ENCODE peak calls at places on chromosomes 3 and 15, in seven cellular contexts. S is NCI-H1417; G is activated CD8-positive, alpha-beta memory T cell treated with anti-CD3 and anti-CD28 coated beads, Interleukin-2, amount 50 U/mL, for 48 hours; M is GM12891; B is T-helper 2 cell; O is bronchial epithelial cell; Q is T follicular helper cell. Z is an unnamed sample.

GRCh38 chr3:167110906-167111305 is 269.2 kb downstream of the ZBBX start:
- DNase-seq in S (no peak), G (no peak), M (no peak), B (no peak), O (peak; percentile 3), Q (no peak), Z (peak; percentile 98)

GRCh38 chr3:115876860-115877646 is 253.7 kb downstream of the GAP43 start:
- DNase-seq in S (no peak), G (no peak), M (no peak), B (no peak), O (no peak), Q (no peak), Z (no peak)

GRCh38 chr3:137105277-137105977 is 147.6 kb downstream of the IL20RB start:
- DNase-seq in S (peak; percentile 73), G (no peak), M (no peak), B (no peak), O (peak; percentile 55), Q (no peak), Z (peak; percentile 37)

GRCh38 chr15:25738171-25738792 is 124.8 kb downstream of the ATP10A start:
- DNase-seq in S (no peak), G (no peak), M (no peak), B (no peak), O (peak; percentile 0), Q (no peak), Z (no peak)

GRCh38 chr3:16658004-16658932 is 53.0 kb upstream of the DAZL start:
- DNase-seq in S (peak; percentile 41), G (no peak), M (no peak), B (no peak), O (no peak), Q (no peak), Z (peak; percentile 11)

GRCh38 chr3:94293793-94294195 is 230.9 kb downstream of the NSUN3 start:
- DNase-seq in S (no peak), G (no peak), M (no peak), B (no peak), O (peak; percentile 70), Q (no peak), Z (no peak)

GRCh38 chr15:74716647-74717046 is 8.7 kb downstream of the CYP1A1 start:
- DNase-seq in S (no peak), G (no peak), M (no peak), B (no peak), O (no peak), Q (no peak), Z (no peak)

GRCh38 chr3:100106094-100106493 is 8.2 kb downstream of the FILIP1L start:
- DNase-seq in S (peak; percentile 15), G (no peak), M (no peak), B (no peak), O (peak; percentile 78), Q (no peak), Z (peak; percentile 16)